ENCODE peak calls at places on chromosome 15, in ten cellular contexts. One of them, this sample, is unnamed.

GRCh38 chr15:55334997-55335396 is 16.0 kb downstream of the PIGB start:
- DNase-seq in SK-N-SH: no peak
- DNase-seq in body of pancreas: no peak
- DNase-seq in right atrium auricular region: no peak
- DNase-seq in colonic mucosa: no peak
- DNase-seq in AG10803: no peak
- DNase-seq in mucosa of descending colon: no peak
- DNase-seq in heart right ventricle: no peak
- DNase-seq in astrocyte of the spinal cord: no peak
- DNase-seq in suprapubic skin: no peak
- DNase-seq in this sample: peak; percentile 70

GRCh38 chr15:32649336-32649735 is 7.8 kb downstream of the SCG5 start:
- DNase-seq in heart right ventricle: no peak
- DNase-seq in suprapubic skin: no peak
- DNase-seq in SK-N-SH: no peak
- DNase-seq in right atrium auricular region: no peak
- DNase-seq in body of pancreas: peak; percentile 50
- DNase-seq in astrocyte of the spinal cord: peak; percentile 43
- DNase-seq in colonic mucosa: no peak
- DNase-seq in AG10803: peak; percentile 40
- DNase-seq in mucosa of descending colon: no peak
- DNase-seq in this sample: peak; percentile 47

GRCh38 chr15:79442911-79443310 is 10.8 kb downstream of the MINAR1 start:
- DNase-seq in body of pancreas: no peak
- DNase-seq in right atrium auricular region: no peak
- DNase-seq in AG10803: no peak
- DNase-seq in colonic mucosa: no peak
- DNase-seq in SK-N-SH: no peak
- DNase-seq in heart right ventricle: no peak
- DNase-seq in mucosa of descending colon: no peak
- DNase-seq in suprapubic skin: no peak
- DNase-seq in astrocyte of the spinal cord: no peak
- DNase-seq in this sample: no peak

GRCh38 chr15:61889706-61890105 is 170.5 kb downstream of the VPS13C start:
- DNase-seq in AG10803: no peak
- DNase-seq in right atrium auricular region: no peak
- DNase-seq in body of pancreas: no peak
- DNase-seq in suprapubic skin: no peak
- DNase-seq in heart right ventricle: no peak
- DNase-seq in astrocyte of the spinal cord: no peak
- DNase-seq in colonic mucosa: no peak
- DNase-seq in mucosa of descending colon: no peak
- DNase-seq in SK-N-SH: no peak
- DNase-seq in this sample: peak; percentile 30

GRCh38 chr15:58154769-58155168 is 16.6 kb downstream of the AQP9 start:
- DNase-seq in astrocyte of the spinal cord: no peak
- DNase-seq in SK-N-SH: no peak
- DNase-seq in body of pancreas: no peak
- DNase-seq in AG10803: no peak
- DNase-seq in mucosa of descending colon: no peak
- DNase-seq in right atrium auricular region: no peak
- DNase-seq in colonic mucosa: no peak
- DNase-seq in suprapubic skin: no peak
- DNase-seq in heart right ventricle: no peak
- DNase-seq in this sample: no peak

GRCh38 chr15:74535388-74536084 is 5.5 kb upstream of the ARID3B start:
- DNase-seq in astrocyte of the spinal cord: no peak
- DNase-seq in SK-N-SH: no peak
- DNase-seq in colonic mucosa: no peak
- DNase-seq in heart right ventricle: no peak
- DNase-seq in mucosa of descending colon: no peak
- DNase-seq in AG10803: no peak
- DNase-seq in body of pancreas: no peak
- DNase-seq in suprapubic skin: no peak
- DNase-seq in right atrium auricular region: no peak
- DNase-seq in this sample: no peak

GRCh38 chr15:74011610-74012009 is 17.1 kb downstream of the PML start:
- DNase-seq in mucosa of descending colon: peak; percentile 49
- DNase-seq in right atrium auricular region: peak; percentile 71
- DNase-seq in AG10803: peak; percentile 42
- DNase-seq in body of pancreas: no peak
- DNase-seq in colonic mucosa: peak; percentile 58
- DNase-seq in suprapubic skin: no peak
- DNase-seq in heart right ventricle: peak; percentile 62
- DNase-seq in astrocyte of the spinal cord: no peak
- DNase-seq in SK-N-SH: no peak
- DNase-seq in this sample: peak; percentile 42

GRCh38 chr15:78644979-78645378 is 4.0 kb upstream of the CHRNB4 start:
- DNase-seq in heart right ventricle: no peak
- DNase-seq in colonic mucosa: no peak
- DNase-seq in right atrium auricular region: no peak
- DNase-seq in AG10803: no peak
- DNase-seq in astrocyte of the spinal cord: no peak
- DNase-seq in body of pancreas: no peak
- DNase-seq in SK-N-SH: no peak
- DNase-seq in suprapubic skin: no peak
- DNase-seq in mucosa of descending colon: no peak
- DNase-seq in this sample: no peak

GRCh38 chr15:85588657-85589056 is 206.1 kb downstream of the KLHL25 start:
- DNase-seq in body of pancreas: no peak
- DNase-seq in AG10803: peak; percentile 29
- DNase-seq in suprapubic skin: no peak
- DNase-seq in astrocyte of the spinal cord: no peak
- DNase-seq in heart right ventricle: no peak
- DNase-seq in right atrium auricular region: no peak
- DNase-seq in SK-N-SH: no peak
- DNase-seq in mucosa of descending colon: no peak
- DNase-seq in colonic mucosa: no peak
- DNase-seq in this sample: peak; percentile 88

GRCh38 chr15:80419546-80419945 is 15.4 kb downstream of the ARNT2 start:
- DNase-seq in astrocyte of the spinal cord: peak; percentile 43
- DNase-seq in colonic mucosa: no peak
- DNase-seq in SK-N-SH: no peak
- DNase-seq in heart right ventricle: no peak
- DNase-seq in mucosa of descending colon: no peak
- DNase-seq in right atrium auricular region: no peak
- DNase-seq in suprapubic skin: no peak
- DNase-seq in AG10803: no peak
- DNase-seq in body of pancreas: peak; percentile 27
- DNase-seq in this sample: no peak

GRCh38 chr15:40536501-40536900 is 28.3 kb downstream of the CCDC32 start:
- DNase-seq in SK-N-SH: no peak
- DNase-seq in right atrium auricular region: no peak
- DNase-seq in body of pancreas: no peak
- DNase-seq in colonic mucosa: no peak
- DNase-seq in suprapubic skin: no peak
- DNase-seq in AG10803: no peak
- DNase-seq in heart right ventricle: no peak
- DNase-seq in mucosa of descending colon: no peak
- DNase-seq in astrocyte of the spinal cord: peak; percentile 62
- DNase-seq in this sample: peak; percentile 64

GRCh38 chr15:55770261-55770660 is 27.3 kb upstream of the PRTG start:
- DNase-seq in astrocyte of the spinal cord: no peak
- DNase-seq in AG10803: peak; percentile 63
- DNase-seq in body of pancreas: no peak
- DNase-seq in colonic mucosa: no peak
- DNase-seq in right atrium auricular region: no peak
- DNase-seq in heart right ventricle: no peak
- DNase-seq in suprapubic skin: no peak
- DNase-seq in mucosa of descending colon: no peak
- DNase-seq in SK-N-SH: no peak
- DNase-seq in this sample: no peak

DNA sequence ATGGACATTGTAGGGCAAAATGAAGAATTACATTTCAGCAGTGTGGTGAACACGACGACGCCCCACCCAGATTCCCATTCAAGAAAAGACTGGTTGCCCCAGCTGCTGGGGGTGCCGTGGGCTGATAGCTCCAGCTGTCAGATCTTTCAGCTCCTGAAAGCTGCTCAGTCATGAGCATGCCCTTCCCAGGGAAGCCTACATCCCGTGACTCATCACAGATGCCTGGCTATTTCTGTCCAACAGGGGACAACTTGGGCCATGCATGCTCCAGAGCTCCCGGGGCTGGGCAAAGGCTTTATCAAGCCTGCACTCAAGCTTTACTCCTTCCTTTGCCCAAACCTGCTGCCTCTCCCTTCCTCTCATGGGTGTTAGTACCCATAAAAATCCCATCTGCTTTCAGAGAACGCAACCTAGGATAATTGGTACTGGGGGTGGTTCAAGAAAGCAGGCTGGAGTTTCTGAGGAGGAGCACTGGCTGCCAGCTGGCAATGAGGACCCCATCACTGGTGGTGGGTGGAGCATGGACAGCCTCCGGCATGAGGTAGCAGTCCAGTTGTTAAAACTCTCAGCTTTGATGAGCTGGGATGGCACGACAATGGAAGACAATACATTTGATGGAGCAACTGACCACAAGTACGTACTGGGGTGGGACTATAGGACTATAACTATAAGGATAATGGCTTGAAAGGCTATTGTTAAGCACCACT is 16.4 kb upstream of the ST8SIA2 start:
- DNase-seq in mucosa of descending colon: no peak
- DNase-seq in body of pancreas: no peak
- DNase-seq in colonic mucosa: no peak
- DNase-seq in AG10803: peak; percentile 51
- DNase-seq in astrocyte of the spinal cord: no peak
- DNase-seq in SK-N-SH: no peak
- DNase-seq in suprapubic skin: no peak
- DNase-seq in heart right ventricle: peak; percentile 35
- DNase-seq in right atrium auricular region: no peak
- DNase-seq in this sample: no peak
- TF ChIP-seq CTCF in mucosa of descending colon: no peak
- TF ChIP-seq CTCF in body of pancreas: no peak
- TF ChIP-seq CTCF in colonic mucosa: no peak
- TF ChIP-seq CTCF in AG10803: peak; percentile 23
- TF ChIP-seq CTCF in astrocyte of the spinal cord: no peak
- TF ChIP-seq CTCF in SK-N-SH: no peak
- TF ChIP-seq CTCF in suprapubic skin: no peak
- TF ChIP-seq CTCF in heart right ventricle: no peak
- TF ChIP-seq CTCF in right atrium auricular region: no peak
- TF ChIP-seq CTCF in this sample: no peak

GRCh38 chr15:48891229-48891765 is 13.4 kb downstream of the EID1 start:
- DNase-seq in heart right ventricle: no peak
- DNase-seq in astrocyte of the spinal cord: peak; percentile 17
- DNase-seq in colonic mucosa: no peak
- DNase-seq in suprapubic skin: no peak
- DNase-seq in right atrium auricular region: no peak
- DNase-seq in body of pancreas: no peak
- DNase-seq in mucosa of descending colon: no peak
- DNase-seq in SK-N-SH: no peak
- DNase-seq in AG10803: no peak
- DNase-seq in this sample: no peak
- H3K4me3 ChIP-seq in heart right ventricle: no peak overlapping the region
- H3K4me3 ChIP-seq in astrocyte of the spinal cord: no peak overlapping the region
- H3K4me3 ChIP-seq in colonic mucosa: no peak overlapping the region
- H3K4me3 ChIP-seq in suprapubic skin: no peak overlapping the region
- H3K4me3 ChIP-seq in right atrium auricular region: no peak overlapping the region
- H3K4me3 ChIP-seq in body of pancreas: no peak overlapping the region
- H3K4me3 ChIP-seq in mucosa of descending colon: no peak overlapping the region
- H3K4me3 ChIP-seq in SK-N-SH: no peak overlapping the region
- H3K4me3 ChIP-seq in AG10803: no peak overlapping the region
- H3K4me3 ChIP-seq in this sample: no peak overlapping the region

DNA sequence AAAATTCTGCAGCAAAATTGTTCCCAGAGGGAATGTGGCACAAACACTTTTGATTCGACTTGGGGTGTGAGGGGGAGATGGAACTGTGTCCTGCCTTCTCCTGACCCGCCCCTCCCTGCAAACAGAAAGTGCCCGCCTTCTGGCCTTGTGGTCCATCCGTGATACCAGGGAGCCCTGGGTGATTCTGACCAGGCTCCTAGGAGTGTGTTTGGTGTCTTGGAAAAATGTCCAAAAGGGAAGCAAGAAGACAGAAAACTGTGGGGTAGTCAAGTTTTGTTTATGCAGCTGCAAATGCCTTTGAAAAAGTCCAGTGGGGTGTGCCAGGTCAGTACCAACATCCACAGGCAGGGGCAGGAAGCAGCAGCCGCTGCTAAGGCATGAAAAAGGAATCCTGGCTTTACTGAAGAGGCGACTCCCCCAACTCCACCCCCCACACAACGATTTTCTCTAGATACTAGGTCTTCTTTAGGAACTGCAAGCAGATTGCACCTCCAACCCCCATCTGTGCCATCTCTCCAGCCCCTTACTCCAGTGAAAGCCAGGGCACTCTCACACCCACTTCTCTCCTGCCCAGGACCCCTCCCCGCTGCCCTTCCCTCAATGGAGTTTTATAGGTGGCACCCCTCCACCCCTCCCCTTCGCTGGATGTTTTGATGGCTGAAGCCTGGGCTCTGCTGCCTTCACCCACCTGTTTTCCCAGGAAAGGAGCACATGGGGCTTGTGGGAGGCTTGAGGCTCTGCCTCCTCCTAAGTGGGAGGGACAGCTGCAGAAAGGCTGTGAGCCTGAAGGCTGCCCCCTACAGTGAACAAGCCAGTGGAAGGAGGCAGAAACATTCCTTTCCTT is 82.4 kb upstream of the HERC1 start:
- DNase-seq in AG10803: peak; percentile 51
- DNase-seq in SK-N-SH: peak; percentile 51
- DNase-seq in astrocyte of the spinal cord: peak; percentile 53
- DNase-seq in suprapubic skin: no peak
- DNase-seq in heart right ventricle: no peak
- DNase-seq in mucosa of descending colon: no peak
- DNase-seq in colonic mucosa: no peak
- DNase-seq in body of pancreas: no peak
- DNase-seq in right atrium auricular region: no peak
- DNase-seq in this sample: peak; percentile 55
- TF ChIP-seq CTCF in AG10803: peak; percentile 61
- TF ChIP-seq CTCF in SK-N-SH: peak; percentile 46
- TF ChIP-seq CTCF in astrocyte of the spinal cord: peak; percentile 61
- TF ChIP-seq CTCF in suprapubic skin: peak; percentile 29
- TF ChIP-seq CTCF in heart right ventricle: peak; percentile 38
- TF ChIP-seq CTCF in mucosa of descending colon: no peak
- TF ChIP-seq CTCF in colonic mucosa: peak; percentile 13
- TF ChIP-seq CTCF in body of pancreas: peak; percentile 34
- TF ChIP-seq CTCF in right atrium auricular region: peak; percentile 62
- TF ChIP-seq CTCF in this sample: peak; percentile 63

DNA sequence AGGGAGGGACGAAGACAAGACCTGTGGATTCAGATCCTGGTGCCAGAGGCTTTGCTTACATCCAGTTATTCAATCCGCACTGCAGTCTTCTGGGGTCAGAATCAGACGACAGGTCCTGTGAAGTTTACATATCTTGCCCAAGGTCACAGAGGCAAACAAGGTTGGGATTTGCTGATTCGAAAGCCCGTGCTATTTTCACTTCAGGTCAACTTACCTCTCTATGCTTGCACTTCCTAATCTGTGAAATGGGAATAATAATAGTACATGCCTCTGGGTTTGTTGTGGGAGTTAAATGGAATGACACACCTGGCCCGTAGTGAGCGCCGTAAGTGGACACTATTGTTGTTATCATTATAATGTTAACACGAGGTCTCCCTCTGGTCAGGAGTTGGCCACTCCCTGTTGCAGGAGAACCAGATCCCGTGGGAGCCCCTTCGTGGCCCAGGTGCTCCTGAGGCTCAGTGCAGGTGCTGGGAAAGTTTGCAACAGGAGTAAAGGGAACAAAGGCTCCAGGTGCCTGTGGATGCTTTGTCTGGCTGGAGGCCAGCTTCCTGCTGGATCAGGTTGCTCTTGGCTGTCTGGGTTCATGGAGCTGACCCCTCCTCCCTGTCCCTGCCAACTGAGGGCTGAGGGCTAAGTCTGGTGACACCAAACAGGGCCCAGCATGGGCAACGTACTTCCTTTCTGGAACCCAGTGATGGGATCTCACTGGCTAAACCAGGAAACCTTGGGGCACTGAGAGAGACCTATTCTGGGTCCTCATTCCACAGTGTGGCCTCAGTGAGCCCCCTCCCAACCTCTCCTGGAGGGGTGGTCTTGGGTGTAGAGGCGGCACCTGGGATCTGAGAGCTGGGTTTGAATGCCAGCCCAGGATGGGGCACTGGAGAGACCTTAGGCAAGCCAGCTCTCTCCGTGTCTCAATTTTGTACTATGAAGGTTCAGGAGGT is 40.1 kb upstream of the SEMA4B start:
- DNase-seq in AG10803: no peak
- DNase-seq in heart right ventricle: no peak
- DNase-seq in colonic mucosa: peak; percentile 91
- DNase-seq in mucosa of descending colon: peak; percentile 88
- DNase-seq in astrocyte of the spinal cord: no peak
- DNase-seq in suprapubic skin: no peak
- DNase-seq in body of pancreas: peak; percentile 92
- DNase-seq in right atrium auricular region: no peak
- DNase-seq in SK-N-SH: no peak
- DNase-seq in this sample: no peak
- H3K4me3 ChIP-seq in AG10803: no peak overlapping the region
- H3K4me3 ChIP-seq in heart right ventricle: no peak overlapping the region
- H3K4me3 ChIP-seq in colonic mucosa: no peak overlapping the region
- H3K4me3 ChIP-seq in mucosa of descending colon: no peak overlapping the region
- H3K4me3 ChIP-seq in astrocyte of the spinal cord: no peak overlapping the region
- H3K4me3 ChIP-seq in suprapubic skin: no peak overlapping the region
- H3K4me3 ChIP-seq in body of pancreas: no peak overlapping the region
- H3K4me3 ChIP-seq in right atrium auricular region: no peak overlapping the region
- H3K4me3 ChIP-seq in SK-N-SH: no peak overlapping the region
- H3K4me3 ChIP-seq in this sample: no peak overlapping the region

This sample was measured in cardiac fibroblast.